ENCODE peak calls at places on chromosome 19, in five cellular contexts. One of them, this sample, is unnamed.

GRCh38 chr19:13843104-13843921 is 33.6 kb upstream of the NANOS3 start:
- DNase-seq in NCI-H2029: no peak
- DNase-seq in A172: peak; percentile 74
- DNase-seq in retina: no peak
- DNase-seq in mucosa of gallbladder: no peak
- DNase-seq in this sample: peak; percentile 91

GRCh38 chr19:29495971-29496441 is 29.8 kb upstream of the VSTM2B start:
- DNase-seq in A172: no peak
- DNase-seq in mucosa of gallbladder: no peak
- DNase-seq in retina: no peak
- DNase-seq in NCI-H2029: no peak
- DNase-seq in this sample: no peak

GRCh38 chr19:9565900-9566705 is 18.2 kb downstream of the ZNF121 start:
- DNase-seq in retina: no peak
- DNase-seq in NCI-H2029: no peak
- DNase-seq in A172: peak; percentile 8
- DNase-seq in mucosa of gallbladder: no peak
- DNase-seq in this sample: no peak

GRCh38 chr19:37309834-37310575 is 60.9 kb upstream of the ZNF527 start:
- DNase-seq in retina: peak; percentile 21
- DNase-seq in A172: no peak
- DNase-seq in mucosa of gallbladder: no peak
- DNase-seq in NCI-H2029: no peak
- DNase-seq in this sample: no peak

GRCh38 chr19:32691291-32691951 is at the start of gene NUDT19:
- DNase-seq in retina: peak; percentile 90
- DNase-seq in NCI-H2029: peak; percentile 76
- DNase-seq in A172: peak; percentile 87
- DNase-seq in mucosa of gallbladder: peak; percentile 79
- DNase-seq in this sample: peak; percentile 91

GRCh38 chr19:31419871-31420430 is 70.7 kb upstream of the TSHZ3 start:
- DNase-seq in A172: no peak
- DNase-seq in NCI-H2029: no peak
- DNase-seq in retina: peak; percentile 79
- DNase-seq in mucosa of gallbladder: no peak
- DNase-seq in this sample: no peak

GRCh38 chr19:12064266-12065099 is at the start of gene ZNF844:
- DNase-seq in NCI-H2029: peak; percentile 83
- DNase-seq in retina: peak; percentile 96
- DNase-seq in A172: no peak
- DNase-seq in mucosa of gallbladder: peak; percentile 98
- DNase-seq in this sample: peak; percentile 87

GRCh38 chr19:24054044-24054935 is 32.7 kb upstream of the ZNF254 start:
- DNase-seq in mucosa of gallbladder: no peak
- DNase-seq in A172: peak; percentile 84
- DNase-seq in NCI-H2029: no peak
- DNase-seq in retina: no peak
- DNase-seq in this sample: peak; percentile 68

GRCh38 chr19:14059093-14059480 is 2.8 kb downstream of the PALM3 start:
- DNase-seq in retina: no peak
- DNase-seq in mucosa of gallbladder: no peak
- DNase-seq in NCI-H2029: no peak
- DNase-seq in A172: no peak
- DNase-seq in this sample: no peak

GRCh38 chr19:37931941-37932655 is 25.1 kb downstream of the SIPA1L3 start:
- DNase-seq in mucosa of gallbladder: peak; percentile 87
- DNase-seq in A172: peak; percentile 95
- DNase-seq in NCI-H2029: peak; percentile 93
- DNase-seq in retina: peak; percentile 73
- DNase-seq in this sample: peak; percentile 77

GRCh38 chr19:42219812-42220750 is at the start of gene ZNF526:
- DNase-seq in retina: peak; percentile 97
- DNase-seq in A172: peak; percentile 96
- DNase-seq in NCI-H2029: peak; percentile 96
- DNase-seq in mucosa of gallbladder: peak; percentile 97
- DNase-seq in this sample: peak; percentile 99

GRCh38 chr19:55340144-55340783 is 588 bp downstream of the KMT5C start:
- DNase-seq in mucosa of gallbladder: no peak
- DNase-seq in retina: peak; percentile 51
- DNase-seq in A172: no peak
- DNase-seq in NCI-H2029: no peak
- DNase-seq in this sample: no peak

GRCh38 chr19:37361994-37362393 is 8.9 kb upstream of the ZNF527 start:
- DNase-seq in retina: no peak
- DNase-seq in A172: peak; percentile 28
- DNase-seq in mucosa of gallbladder: no peak
- DNase-seq in NCI-H2029: no peak
- DNase-seq in this sample: no peak

GRCh38 chr19:56174086-56174485 is 1.7 kb upstream of the GALP start:
- DNase-seq in A172: no peak
- DNase-seq in mucosa of gallbladder: no peak
- DNase-seq in NCI-H2029: no peak
- DNase-seq in retina: no peak
- DNase-seq in this sample: no peak

GRCh38 chr19:43743059-43743458 is 11.7 kb downstream of the SMG9 start:
- DNase-seq in A172: peak; percentile 93
- DNase-seq in retina: no peak
- DNase-seq in mucosa of gallbladder: no peak
- DNase-seq in NCI-H2029: no peak
- DNase-seq in this sample: no peak

GRCh38 chr19:49971991-49972401 is 11.0 kb upstream of the SIGLEC11 start:
- DNase-seq in retina: no peak
- DNase-seq in NCI-H2029: no peak
- DNase-seq in mucosa of gallbladder: no peak
- DNase-seq in A172: no peak
- DNase-seq in this sample: no peak

GRCh38 chr19:5418676-5419075 is 36.5 kb upstream of the ZNRF4 start:
- DNase-seq in mucosa of gallbladder: no peak
- DNase-seq in NCI-H2029: no peak
- DNase-seq in A172: no peak
- DNase-seq in retina: no peak
- DNase-seq in this sample: no peak

GRCh38 chr19:4374451-4375163 is 25.7 kb downstream of the SH3GL1 start:
- DNase-seq in NCI-H2029: no peak
- DNase-seq in A172: peak; percentile 90
- DNase-seq in mucosa of gallbladder: peak; percentile 41
- DNase-seq in retina: no peak
- DNase-seq in this sample: peak; percentile 93

GRCh38 chr19:11293468-11294389 is 2.2 kb upstream of the TSPAN16 start:
- DNase-seq in NCI-H2029: peak; percentile 66
- DNase-seq in A172: peak; percentile 90
- DNase-seq in retina: peak; percentile 97
- DNase-seq in mucosa of gallbladder: peak; percentile 94
- DNase-seq in this sample: peak; percentile 96

GRCh38 chr19:18164072-18164471 is 9.5 kb upstream of the IFI30 start:
- DNase-seq in mucosa of gallbladder: no peak
- DNase-seq in A172: no peak
- DNase-seq in NCI-H2029: no peak
- DNase-seq in retina: no peak
- DNase-seq in this sample: no peak

GRCh38 chr19:41570179-41570578 is 5.8 kb upstream of the CEACAM21 start:
- DNase-seq in A172: no peak
- DNase-seq in mucosa of gallbladder: no peak
- DNase-seq in retina: no peak
- DNase-seq in NCI-H2029: no peak
- DNase-seq in this sample: no peak

GRCh38 chr19:6048808-6049405 is 61.4 kb downstream of the RFX2 start:
- DNase-seq in mucosa of gallbladder: peak; percentile 75
- DNase-seq in A172: peak; percentile 79
- DNase-seq in NCI-H2029: peak; percentile 64
- DNase-seq in retina: peak; percentile 84
- DNase-seq in this sample: peak; percentile 80

GRCh38 chr19:46840157-46840942 is 10.3 kb downstream of the AP2S1 start:
- DNase-seq in NCI-H2029: peak; percentile 56
- DNase-seq in A172: peak; percentile 21
- DNase-seq in mucosa of gallbladder: peak; percentile 54
- DNase-seq in retina: peak; percentile 86
- DNase-seq in this sample: peak; percentile 71

GRCh38 chr19:1169921-1170885 is 3.9 kb downstream of the SBNO2 start:
- DNase-seq in A172: peak; percentile 82
- DNase-seq in retina: no peak
- DNase-seq in NCI-H2029: no peak
- DNase-seq in mucosa of gallbladder: no peak
- DNase-seq in this sample: peak; percentile 90

GRCh38 chr19:39516270-39516669 is 1.3 kb downstream of the SELENOV start:
- DNase-seq in A172: no peak
- DNase-seq in NCI-H2029: no peak
- DNase-seq in mucosa of gallbladder: no peak
- DNase-seq in retina: no peak
- DNase-seq in this sample: no peak

GRCh38 chr19:10364644-10365043 is 15.7 kb downstream of the TYK2 start:
- DNase-seq in retina: no peak
- DNase-seq in NCI-H2029: no peak
- DNase-seq in mucosa of gallbladder: no peak
- DNase-seq in A172: no peak
- DNase-seq in this sample: no peak

GRCh38 chr19:16263115-16263839 is 61.3 kb upstream of the KLF2 start:
- DNase-seq in A172: no peak
- DNase-seq in retina: no peak
- DNase-seq in NCI-H2029: no peak
- DNase-seq in mucosa of gallbladder: no peak
- DNase-seq in this sample: no peak

GRCh38 chr19:1066748-1067340 is at the start of gene ARHGAP45:
- DNase-seq in mucosa of gallbladder: no peak
- DNase-seq in A172: no peak
- DNase-seq in retina: no peak
- DNase-seq in NCI-H2029: no peak
- DNase-seq in this sample: no peak

GRCh38 chr19:39823693-39824092 is 10.3 kb downstream of the DYRK1B start:
- DNase-seq in A172: no peak
- DNase-seq in retina: peak; percentile 54
- DNase-seq in NCI-H2029: no peak
- DNase-seq in mucosa of gallbladder: no peak
- DNase-seq in this sample: no peak